ENCODE peak calls at places on chromosomes 16 and 17, in ten cellular contexts. A is breast epithelium, P is spleen, I is esophagus muscularis mucosa, Q is H1, O is stomach, X is GM12878, W is HCT116, M is upper lobe of left lung, H is transverse colon. V is an unnamed sample. For H3K4me1, the result is how much of the 10 kb centered on the place peaks cover.

GRCh38 chr17:50638851-50639767 is 4.4 kb downstream of the ABCC3 start:
- DNase-seq in A (peak), P (peak), I (no peak), Q (no peak), O (peak), X (no peak), W (peak), M (no peak), H (peak), V (no peak)

GRCh38 chr17:55492951-55493350 is 18.3 kb downstream of the SMIM36 start:
- DNase-seq in A (no peak), P (no peak), I (no peak), Q (no peak), O (no peak), X (no peak), W (no peak), M (no peak), H (no peak), V (no peak)

GRCh38 chr17:75830168-75831031 is 13.8 kb downstream of the UNC13D start:
- DNase-seq in A (no peak), P (no peak), I (no peak), Q (peak), O (no peak), X (no peak), W (no peak), M (no peak), H (peak), V (no peak)

GRCh38 chr17:6069611-6070279 is 434 bp upstream of the WSCD1 start:
- DNase-seq in A (no peak), P (no peak), I (no peak), Q (no peak), O (no peak), X (no peak), W (no peak), M (no peak), H (peak), V (no peak)

GRCh38 chr16:13959626-13960025 is 39.7 kb downstream of the ERCC4 start:
- DNase-seq in A (no peak), P (no peak), I (no peak), Q (no peak), O (no peak), X (no peak), W (no peak), M (no peak), H (no peak), V (no peak)

GRCh38 chr17:3513305-3514035 is 37.7 kb downstream of the ASPA start:
- DNase-seq in A (no peak), P (no peak), I (no peak), Q (no peak), O (no peak), X (no peak), W (no peak), M (peak), H (no peak), V (no peak)

GRCh38 chr17:40372031-40372430 is 7.5 kb upstream of the GJD3 start:
- DNase-seq in A (no peak), P (no peak), I (no peak), Q (no peak), O (no peak), X (no peak), W (no peak), M (no peak), H (no peak), V (no peak)

GRCh38 chr17:71334041-71334781 is 786.6 kb upstream of the SOX9 start:
- DNase-seq in A (no peak), P (no peak), I (no peak), Q (no peak), O (no peak), X (no peak), W (no peak), M (no peak), H (no peak), V (no peak)

GRCh38 chr17:38798614-38799500 is 499 bp downstream of the PIP4K2B start:
- DNase-seq in A (peak), P (peak), I (no peak), Q (no peak), O (peak), X (no peak), W (no peak), M (no peak), H (peak), V (no peak)

GRCh38 chr16:70579648-70580630 is 56.3 kb downstream of the SF3B3 start:
- DNase-seq in A (peak), P (peak), I (no peak), Q (no peak), O (peak), X (no peak), W (no peak), M (peak), H (peak), V (no peak)

GRCh38 chr17:978110-979093 is 1.2 kb downstream of the NXN start:
- DNase-seq in A (no peak), P (peak), I (no peak), Q (no peak), O (peak), X (no peak), W (no peak), M (peak), H (no peak), V (no peak)

GRCh38 chr17:61399131-61400057 is at the start of gene TBX2:
- DNase-seq in A (peak), P (peak), I (no peak), Q (no peak), O (peak), X (no peak), W (no peak), M (peak), H (peak), V (no peak)

GRCh38 chr16:89687092-89687940 is 827 bp downstream of the CDK10 start:
- DNase-seq in A (no peak), P (no peak), I (no peak), Q (no peak), O (peak), X (peak), W (no peak), M (no peak), H (peak), V (peak)

GRCh38 chr17:9072626-9073339 is 51.5 kb downstream of the NTN1 start:
- DNase-seq in A (peak), P (no peak), I (no peak), Q (no peak), O (peak), X (no peak), W (no peak), M (no peak), H (peak), V (no peak)

GRCh38 chr17:19397556-19398041 is 10.6 kb upstream of the MFAP4 start:
- DNase-seq in A (peak), P (peak), I (no peak), Q (peak), O (no peak), X (no peak), W (no peak), M (no peak), H (peak), V (no peak)

GRCh38 chr16:30924086-30924714 is 828 bp downstream of the FBXL19 start:
- DNase-seq in A (no peak), P (peak), I (no peak), Q (no peak), O (no peak), X (no peak), W (no peak), M (peak), H (peak), V (no peak)

GRCh38 chr17:60391419-60392041 is 403 bp downstream of the USP32 start:
- DNase-seq in A (no peak), P (no peak), I (no peak), Q (peak), O (no peak), X (no peak), W (no peak), M (no peak), H (no peak), V (no peak)

GRCh38 chr17:79848370-79848766 is 9.1 kb upstream of the CBX4 start:
- DNase-seq in A (no peak), P (no peak), I (no peak), Q (no peak), O (no peak), X (no peak), W (no peak), M (no peak), H (no peak), V (no peak)

GRCh38 chr17:20086416-20087074 is 77.4 kb downstream of the SPECC1 start:
- DNase-seq in A (no peak), P (no peak), I (no peak), Q (no peak), O (no peak), X (no peak), W (no peak), M (no peak), H (no peak), V (no peak)

GRCh38 chr17:51869387-51869786 is 289.1 kb downstream of the CA10 start:
- DNase-seq in A (no peak), P (no peak), I (no peak), Q (no peak), O (no peak), X (no peak), W (no peak), M (no peak), H (no peak), V (no peak)

GRCh38 chr17:68533887-68534700 is 21.9 kb downstream of the PRKAR1A start:
- DNase-seq in A (no peak), P (no peak), I (no peak), Q (no peak), O (no peak), X (no peak), W (no peak), M (no peak), H (no peak), V (no peak)

GRCh38 chr16:74691093-74691855 is 9.4 kb downstream of the MLKL start:
- DNase-seq in A (no peak), P (no peak), I (no peak), Q (no peak), O (no peak), X (no peak), W (no peak), M (no peak), H (no peak), V (no peak)

GRCh38 chr17:64006361-64007088 is 8.4 kb downstream of the PRR29 start:
- DNase-seq in A (no peak), P (peak), I (no peak), Q (no peak), O (no peak), X (no peak), W (no peak), M (no peak), H (no peak), V (peak)

GRCh38 chr16:48323783-48324775 is 61.1 kb downstream of the SIAH1 start:
- DNase-seq in A (no peak), P (no peak), I (no peak), Q (no peak), O (no peak), X (no peak), W (no peak), M (no peak), H (no peak), V (no peak)

GRCh38 chr17:32266389-32267269 is 997 bp downstream of the RHBDL3 start:
- DNase-seq in A (no peak), P (peak), I (no peak), Q (no peak), O (no peak), X (no peak), W (no peak), M (peak), H (no peak), V (no peak)

GRCh38 chr16:67993207-67994036 is 5.9 kb downstream of the DPEP2 start:
- DNase-seq in A (peak), P (peak), I (no peak), Q (no peak), O (peak), X (no peak), W (peak), M (peak), H (peak), V (no peak)
- TF ChIP-seq POLR2A in A (no peak), P (no peak), I (peak), Q (no peak), O (no peak), X (peak), W (no peak), M (no peak), H (peak), V (no peak)

DNA sequence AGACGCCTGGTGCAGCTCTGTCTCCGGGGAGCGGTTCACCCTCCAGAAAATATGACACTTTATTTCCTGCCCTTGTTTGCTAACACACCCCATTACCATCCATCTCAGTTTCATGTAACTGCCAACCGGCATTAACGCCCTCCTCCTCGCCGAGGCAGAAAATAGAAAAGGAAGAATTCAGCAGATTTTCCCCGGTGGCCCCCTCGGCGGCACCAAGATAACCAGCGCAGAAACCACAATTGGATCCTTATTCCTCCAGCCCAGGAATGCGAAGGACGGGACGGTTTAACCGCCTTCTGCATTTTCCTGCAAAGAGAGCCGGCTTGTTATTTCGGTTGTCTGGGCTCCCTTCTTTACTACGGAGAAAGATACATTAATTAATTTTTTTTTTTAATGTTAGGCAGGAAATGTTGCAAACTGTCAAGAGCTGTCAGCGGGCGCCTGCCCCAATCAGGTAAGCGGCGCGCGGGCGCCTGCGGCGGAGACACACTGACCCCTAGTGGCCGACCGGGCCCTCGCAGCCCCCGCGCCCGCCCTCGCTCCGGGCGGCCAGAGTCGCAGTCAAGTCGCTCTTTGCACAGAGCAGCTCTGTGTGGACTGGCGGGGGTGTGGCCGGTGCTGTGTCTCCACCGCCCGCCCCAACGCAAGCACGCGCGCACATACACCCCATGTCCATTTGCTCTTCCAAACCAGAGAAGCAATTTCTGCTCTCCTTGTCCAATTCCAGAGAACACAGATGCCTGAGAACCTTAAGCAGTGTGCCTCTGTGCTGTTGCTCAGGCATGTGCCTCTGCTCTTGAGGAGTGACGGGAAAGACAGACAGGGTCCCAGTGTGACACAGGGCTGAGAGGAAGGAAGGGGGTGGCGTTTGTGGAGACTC is 53.6 kb downstream of the C17orf67 start:
- DNase-seq in A (peak), P (peak), I (peak), Q (peak), O (peak), X (no peak), W (peak), M (peak), H (peak), V (no peak)
- TF ChIP-seq POLR2AphosphoS5 in A (no peak), P (no peak), I (no peak), Q (no peak), O (no peak), X (no peak), W (no peak), M (no peak), H (no peak), V (peak)

DNA sequence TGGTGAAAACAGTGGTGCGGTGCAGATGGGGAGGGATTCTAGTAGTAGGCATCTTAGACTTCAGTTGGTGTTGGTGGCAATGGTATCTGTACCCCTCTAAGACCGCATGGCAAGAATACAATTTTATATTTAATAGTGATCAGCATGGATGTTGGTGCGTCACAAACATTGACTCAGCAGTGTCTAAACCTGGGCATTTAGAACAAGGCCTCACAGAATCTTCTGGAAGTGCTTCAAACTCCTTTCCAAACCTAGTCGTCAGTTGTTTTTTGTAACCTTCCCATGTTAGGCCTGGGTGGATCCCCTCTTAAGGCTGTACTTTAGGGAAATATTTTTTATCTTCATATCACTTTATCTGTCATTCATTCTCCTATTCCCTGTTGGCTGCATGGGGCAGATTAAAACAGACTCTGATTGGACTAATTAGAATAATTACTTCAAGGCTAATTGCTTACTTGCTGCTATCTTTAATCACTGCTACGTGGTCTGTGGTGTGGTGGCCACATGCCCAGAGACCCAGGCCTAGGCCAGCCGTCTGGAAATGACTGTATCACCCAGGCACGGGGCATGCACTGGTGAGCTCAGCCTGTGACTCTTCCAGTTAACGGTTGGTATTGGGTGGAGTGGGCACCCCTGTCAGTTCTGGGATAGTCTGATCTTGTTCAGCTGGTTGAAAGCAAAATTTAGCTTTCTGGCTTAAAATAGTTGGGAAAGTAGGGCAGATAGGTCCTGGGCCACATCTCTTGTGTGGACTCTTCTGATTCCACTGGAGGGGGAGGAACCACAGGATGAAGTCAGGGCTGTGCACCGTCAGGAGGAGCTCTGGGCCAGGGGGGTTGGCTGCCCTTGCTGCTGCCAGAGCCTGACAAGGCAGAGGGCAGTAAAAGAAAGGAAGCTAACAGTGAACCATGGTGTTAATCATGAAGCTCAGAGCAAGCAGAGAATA is 4.5 kb downstream of the ALKBH5 start:
- DNase-seq in A (no peak), P (no peak), I (no peak), Q (no peak), O (no peak), X (no peak), W (no peak), M (no peak), H (no peak), V (no peak)
- H3K4me1 ChIP-seq in A (under half), P (half or more), I (half or more), Q (under half), O (half or more), X (under half), W (under half), M (half or more), H (under half), V (half or more)

DNA sequence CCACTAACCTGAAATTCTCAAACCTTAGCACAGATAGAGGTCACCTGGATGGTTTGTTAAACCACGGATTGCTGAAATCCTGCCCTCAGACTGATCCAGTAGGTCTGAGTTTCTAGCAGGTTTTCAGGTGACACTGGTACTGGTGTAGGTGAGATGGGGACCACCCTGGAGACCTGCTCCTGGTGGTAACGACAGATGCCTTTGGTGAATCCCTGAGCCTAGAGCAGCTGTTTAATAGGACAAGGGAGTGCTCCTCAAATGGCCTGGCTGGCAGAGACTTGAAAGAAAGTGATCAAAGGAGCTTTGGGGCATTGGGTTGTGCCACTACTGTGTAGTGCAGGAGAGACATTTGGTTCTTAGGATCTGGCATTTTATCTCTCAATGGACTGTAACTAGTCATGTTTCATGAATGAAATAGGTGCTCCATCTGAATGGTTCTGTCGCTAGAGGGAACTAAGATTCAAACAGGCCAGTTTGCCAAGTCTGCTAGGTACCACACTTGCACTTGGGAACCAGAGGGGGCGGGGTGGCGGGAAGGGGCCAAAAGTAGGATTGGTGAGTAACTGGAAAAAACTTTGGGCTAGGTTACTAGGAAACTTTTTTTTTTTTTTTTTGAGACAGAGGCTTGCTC is 2.9 kb upstream of the IFI35 start:
- DNase-seq in A (no peak), P (no peak), I (no peak), Q (no peak), O (no peak), X (no peak), W (peak), M (no peak), H (no peak), V (no peak)
- TF ChIP-seq POLR2A in A (no peak), P (no peak), I (no peak), Q (no peak), O (no peak), X (no peak), W (no peak), M (no peak), H (no peak), V (no peak)

GRCh38 chr17:65783845-65784334 is 222.4 kb upstream of the AXIN2 start:
- DNase-seq in A (no peak), P (no peak), I (no peak), Q (no peak), O (no peak), X (no peak), W (peak), M (no peak), H (peak), V (no peak)
- TF ChIP-seq POLR2AphosphoS5 in A (no peak), P (no peak), I (no peak), Q (no peak), O (peak), X (no peak), W (peak), M (no peak), H (peak), V (peak)

GRCh38 chr17:57440522-57441269 is 184.4 kb downstream of the MSI2 start:
- DNase-seq in A (peak), P (peak), I (no peak), Q (peak), O (peak), X (peak), W (peak), M (no peak), H (peak), V (no peak)
- H3K4me1 ChIP-seq in A (under half), P (under half), I (under half), Q (under half), O (under half), X (half or more), W (half or more), M (under half), H (under half), V (under half)

GRCh38 chr17:11598274-11599221 is at the start of gene DNAH9:
- DNase-seq in A (peak), P (peak), I (peak), Q (peak), O (peak), X (no peak), W (no peak), M (peak), H (peak), V (peak)
- TF ChIP-seq POLR2A in A (no peak), P (no peak), I (no peak), Q (no peak), O (no peak), X (no peak), W (no peak), M (peak), H (peak), V (no peak)